ENCODE peak calls at places on chromosome 16, in ten cellular contexts. Z is left ventricle myocardium inferior, K is astrocyte of the cerebellum, T is lung, P is kidney epithelial cell, E is aorta, H is stomach, B is cardiac fibroblast, M is fibroblast of villous mesenchyme, Y is AG04450. W is an unnamed sample.

GRCh38 chr16:5077304-5077703 is 5.7 kb downstream of the ALG1 start:
- DNase-seq in Z (no peak), B (no peak), H (no peak), Y (no peak), K (no peak), M (no peak), E (no peak), P (no peak), T (no peak), W (no peak)

GRCh38 chr16:10577305-10578202 is 2.8 kb downstream of the EMP2 start:
- DNase-seq in Z (peak), E (no peak), P (no peak), T (no peak), H (no peak), K (no peak), M (no peak), Y (no peak), B (peak), W (no peak)

GRCh38 chr16:58421529-58421928 is 29.3 kb downstream of the GINS3 start:
- DNase-seq in Y (no peak), H (no peak), M (no peak), E (no peak), B (peak), T (no peak), Z (peak), P (no peak), K (peak), W (no peak)

GRCh38 chr16:25855063-25855462 is 163.3 kb downstream of the HS3ST4 start:
- DNase-seq in E (no peak), T (no peak), B (no peak), H (no peak), Z (no peak), M (no peak), P (no peak), K (no peak), Y (no peak), W (no peak)

GRCh38 chr16:68893710-68894705 is 50.7 kb downstream of the TANGO6 start:
- DNase-seq in T (no peak), Y (no peak), H (no peak), K (peak), P (peak), B (peak), E (no peak), Z (peak), M (peak), W (peak)

GRCh38 chr16:57775661-57776469 is 26.4 kb downstream of the KIFC3 start:
- DNase-seq in B (peak), E (peak), P (no peak), M (no peak), Z (no peak), T (no peak), K (no peak), H (no peak), Y (no peak), W (no peak)

GRCh38 chr16:75726390-75726789 is at the start of gene CPHXL:
- DNase-seq in B (no peak), Z (no peak), H (no peak), M (no peak), P (no peak), T (no peak), E (no peak), Y (no peak), K (no peak), W (no peak)

GRCh38 chr16:50705436-50706110 is 12.2 kb downstream of the NOD2 start:
- DNase-seq in P (no peak), K (no peak), M (no peak), Z (no peak), H (no peak), E (no peak), T (no peak), B (no peak), Y (no peak), W (no peak)

GRCh38 chr16:46972971-46973456 is 460 bp downstream of the DNAJA2 start:
- DNase-seq in B (no peak), M (peak), Z (peak), Y (no peak), T (peak), P (no peak), H (peak), E (peak), K (no peak), W (no peak)

GRCh38 chr16:89845417-89845816 is 17.1 kb downstream of the SPIRE2 start:
- DNase-seq in M (no peak), B (no peak), Y (no peak), K (no peak), Z (no peak), H (no peak), E (no peak), P (no peak), T (no peak), W (no peak)

GRCh38 chr16:27383511-27384243 is 18.3 kb upstream of the IL21R start:
- DNase-seq in B (no peak), Z (peak), H (no peak), P (no peak), E (peak), K (no peak), M (no peak), T (no peak), Y (no peak), W (no peak)

GRCh38 chr16:68658974-68659360 is 13.9 kb downstream of the CDH3 start:
- DNase-seq in T (no peak), H (no peak), M (no peak), K (no peak), P (no peak), Y (no peak), E (no peak), B (no peak), Z (no peak), W (no peak)

GRCh38 chr16:19005561-19006445 is 22.1 kb downstream of the TMC7 start:
- DNase-seq in K (no peak), Z (peak), P (no peak), Y (no peak), H (peak), E (no peak), T (no peak), M (no peak), B (peak), W (no peak)

GRCh38 chr16:73956592-73957495 is 339.8 kb upstream of the PSMD7 start:
- DNase-seq in M (peak), Z (peak), K (peak), H (peak), P (peak), B (peak), T (peak), E (peak), Y (peak), W (peak)

GRCh38 chr16:12089492-12090161 is 113.1 kb downstream of the SNX29 start:
- DNase-seq in M (peak), Y (peak), H (peak), Z (peak), K (no peak), P (no peak), E (peak), B (peak), T (no peak), W (no peak)

GRCh38 chr16:27189335-27189972 is 13.9 kb upstream of the KDM8 start:
- DNase-seq in K (no peak), Z (no peak), M (no peak), E (no peak), Y (no peak), T (no peak), P (no peak), B (no peak), H (peak), W (no peak)

GRCh38 chr16:17468611-17469010 is 2.1 kb downstream of the XYLT1 start:
- DNase-seq in M (no peak), E (no peak), Y (no peak), H (no peak), K (no peak), B (no peak), T (no peak), Z (no peak), P (no peak), W (no peak)

GRCh38 chr16:83817022-83817421 is 9.2 kb downstream of the HSBP1 start:
- DNase-seq in Y (no peak), P (no peak), H (no peak), B (no peak), T (no peak), Z (no peak), K (no peak), E (no peak), M (no peak), W (no peak)

GRCh38 chr16:83652898-83653297 is 154.9 kb upstream of the HSBP1 start:
- DNase-seq in Y (no peak), M (peak), H (no peak), B (peak), K (no peak), T (no peak), E (no peak), Z (no peak), P (no peak), W (no peak)

GRCh38 chr16:75256059-75256870 is 4.8 kb upstream of the BCAR1 start:
- DNase-seq in B (no peak), Y (no peak), K (no peak), P (no peak), H (peak), E (peak), M (no peak), T (no peak), Z (no peak), W (no peak)

GRCh38 chr16:22217890-22218730 is 12.0 kb downstream of the EEF2K start:
- DNase-seq in K (no peak), B (no peak), H (no peak), M (no peak), Y (no peak), T (no peak), P (no peak), Z (peak), E (peak), W (no peak)

GRCh38 chr16:83835972-83836566 is 28.3 kb downstream of the HSBP1 start:
- DNase-seq in P (no peak), M (peak), Y (peak), E (no peak), H (no peak), Z (no peak), T (no peak), B (peak), K (peak), W (peak)

GRCh38 chr16:90020260-90020837 is 1.1 kb upstream of the DBNDD1 start:
- DNase-seq in Z (no peak), Y (no peak), H (no peak), B (no peak), M (no peak), E (no peak), T (no peak), K (no peak), P (no peak), W (no peak)

GRCh38 chr16:10172848-10173655 is 9.2 kb downstream of the GRIN2A start:
- DNase-seq in Z (no peak), K (peak), M (peak), P (no peak), H (no peak), E (no peak), Y (no peak), B (peak), T (no peak), W (no peak)

DNA sequence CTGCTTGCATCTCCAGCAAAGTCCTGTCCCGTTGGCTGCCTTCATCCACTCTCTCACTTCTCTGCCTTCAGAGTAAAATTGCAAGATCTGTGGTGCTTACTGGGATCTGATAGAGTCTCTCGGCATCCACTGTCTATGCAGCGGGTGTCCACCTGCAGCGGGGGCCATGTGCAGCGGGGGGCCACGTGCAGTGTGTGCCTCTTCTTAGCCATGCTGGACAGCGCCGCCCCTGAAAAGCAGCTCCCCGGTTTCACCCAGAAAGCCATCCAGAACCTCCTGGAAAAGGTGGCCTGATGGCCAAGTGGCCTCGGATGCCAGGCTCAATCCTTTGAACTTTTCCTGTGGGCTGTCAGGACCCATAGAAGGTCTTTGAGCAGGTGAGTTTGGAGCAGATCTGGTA is 9.5 kb downstream of the STX4 start:
- DNase-seq in Z (no peak), H (no peak), E (no peak), K (no peak), M (no peak), B (no peak), T (no peak), P (no peak), Y (no peak), W (no peak)
- H3K4me3 ChIP-seq in Z (no peak), H (no peak), E (no peak), K (no peak), M (no peak), B (no peak), T (no peak), P (no peak), Y (no peak), W (no peak)

GRCh38 chr16:1825381-1825863 is 1.2 kb downstream of the HAGH start:
- DNase-seq in Z (no peak), Y (no peak), K (no peak), B (no peak), E (no peak), H (peak), M (no peak), T (no peak), P (no peak), W (no peak)
- H3K4me3 ChIP-seq in Z (peak), Y (peak), K (peak), B (peak), E (no peak), H (peak), M (peak), T (peak), P (peak), W (peak)

DNA sequence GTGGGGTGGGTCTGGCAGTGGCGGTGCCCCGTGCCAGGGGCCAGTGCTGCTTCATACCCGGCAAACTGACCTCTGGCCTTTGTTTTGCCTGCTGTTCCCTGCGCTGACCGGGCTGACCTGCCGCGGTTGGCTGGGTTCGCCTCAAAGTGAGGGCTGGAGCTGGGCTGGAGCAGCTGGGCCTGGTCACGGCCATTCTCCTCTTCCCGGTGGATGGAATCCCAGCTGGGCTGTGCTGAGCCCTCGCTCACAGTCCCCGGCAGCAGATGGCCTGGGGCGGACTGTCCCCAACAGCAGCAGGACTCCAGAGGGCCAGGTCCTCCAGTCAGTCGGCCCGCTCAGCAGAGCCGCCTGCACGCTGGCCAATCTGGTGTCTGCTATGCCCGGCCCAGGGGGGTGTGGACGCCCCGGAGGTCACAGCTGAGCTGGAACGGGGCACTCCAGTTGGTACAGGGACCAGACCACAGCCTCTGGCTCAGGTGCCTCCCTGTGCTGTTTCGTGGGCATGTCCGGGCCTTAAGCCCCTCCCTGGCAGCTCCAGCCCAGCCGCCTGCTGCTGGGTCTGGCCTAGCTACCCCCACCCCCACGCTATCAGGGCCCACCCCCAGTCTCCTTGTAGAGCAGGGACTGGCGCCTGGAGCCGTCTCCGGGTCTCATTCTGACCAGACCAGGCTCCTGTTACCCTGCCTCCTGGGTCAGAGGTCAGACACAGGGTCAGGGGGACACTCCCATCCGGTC is 1.3 kb upstream of the WFIKKN1 start:
- DNase-seq in E (peak), M (peak), Z (no peak), B (no peak), H (no peak), P (no peak), Y (no peak), K (no peak), T (no peak), W (no peak)
- H3K4me3 ChIP-seq in E (no peak), M (no peak), Z (no peak), B (no peak), H (no peak), P (no peak), Y (no peak), K (no peak), T (no peak), W (no peak)

GRCh38 chr16:23257682-23258081 is 44.4 kb upstream of the SCNN1B start:
- DNase-seq in Z (no peak), K (no peak), H (no peak), P (no peak), M (no peak), Y (no peak), E (no peak), T (no peak), B (no peak), W (no peak)
- H3K4me3 ChIP-seq in Z (no peak), K (no peak), H (no peak), P (no peak), M (no peak), Y (no peak), E (no peak), T (no peak), B (no peak), W (no peak)

GRCh38 chr16:85157813-85158701 is 45.8 kb upstream of the CIBAR2 start:
- DNase-seq in K (no peak), Z (no peak), P (no peak), M (no peak), Y (no peak), E (no peak), H (no peak), T (no peak), B (no peak), W (no peak)
- H3K4me3 ChIP-seq in K (no peak), Z (peak), P (no peak), M (no peak), Y (no peak), E (no peak), H (no peak), T (no peak), B (no peak), W (no peak)

GRCh38 chr16:72172105-72173034 is at the start of gene PMFBP1:
- DNase-seq in Z (no peak), T (peak), P (peak), K (peak), M (peak), Y (peak), E (peak), B (peak), H (no peak), W (peak)

GRCh38 chr16:72179592-72179991 is 7.6 kb upstream of the PMFBP1 start:
- DNase-seq in B (no peak), Y (no peak), M (no peak), Z (no peak), H (no peak), K (no peak), E (no peak), T (no peak), P (no peak), W (no peak)

GRCh38 chr16:72169708-72170107 is 2.2 kb downstream of the PMFBP1 start:
- DNase-seq in T (no peak), H (no peak), K (no peak), Y (no peak), E (no peak), P (no peak), Z (no peak), M (no peak), B (no peak), W (no peak)

GRCh38 chr16:72174726-72175125 is 2.8 kb upstream of the PMFBP1 start:
- DNase-seq in T (no peak), E (no peak), B (no peak), Z (no peak), H (no peak), M (no peak), Y (no peak), P (no peak), K (no peak), W (no peak)

GRCh38 chr16:72173997-72174396 is 2.0 kb upstream of the PMFBP1 start:
- DNase-seq in T (no peak), Y (no peak), E (no peak), Z (no peak), B (no peak), M (no peak), K (no peak), P (no peak), H (no peak), W (no peak)
- H3K4me3 ChIP-seq in T (no peak), Y (no peak), E (no peak), Z (no peak), B (no peak), M (no peak), K (no peak), P (no peak), H (no peak), W (no peak)